ENCODE peak calls at places on chromosomes 2 and 18, in four cellular contexts. One of them, this sample, is unnamed.

GRCh38 chr18:48813833-48814489 is 136.8 kb downstream of the SMAD7 start:
- DNase-seq in ecto neural progenitor cell: peak; percentile 17
- DNase-seq in EH: no peak
- DNase-seq in brain pericyte: no peak
- DNase-seq in this sample: no peak

GRCh38 chr2:220678943-220679342 is 893.2 kb downstream of the EPHA4 start:
- DNase-seq in ecto neural progenitor cell: no peak
- DNase-seq in brain pericyte: no peak
- DNase-seq in EH: no peak
- DNase-seq in this sample: no peak

GRCh38 chr2:139514946-139515345 is 734.8 kb upstream of the NXPH2 start:
- DNase-seq in ecto neural progenitor cell: no peak
- DNase-seq in EH: no peak
- DNase-seq in brain pericyte: no peak
- DNase-seq in this sample: no peak

GRCh38 chr18:21896732-21897336 is 156.2 kb downstream of the MIB1 start:
- DNase-seq in ecto neural progenitor cell: no peak
- DNase-seq in brain pericyte: no peak
- DNase-seq in EH: peak; percentile 15
- DNase-seq in this sample: no peak

GRCh38 chr18:58045265-58046086 is 1.4 kb downstream of the NEDD4L start:
- DNase-seq in EH: peak; percentile 29
- DNase-seq in brain pericyte: no peak
- DNase-seq in ecto neural progenitor cell: peak; percentile 70
- DNase-seq in this sample: peak; percentile 64

GRCh38 chr2:122481244-122481622 is 725.8 kb downstream of the TSN start:
- DNase-seq in ecto neural progenitor cell: no peak
- DNase-seq in EH: no peak
- DNase-seq in brain pericyte: no peak
- DNase-seq in this sample: no peak

GRCh38 chr2:232300894-232301387 is 77.6 kb upstream of the ALPP start:
- DNase-seq in ecto neural progenitor cell: no peak
- DNase-seq in EH: peak; percentile 31
- DNase-seq in brain pericyte: no peak
- DNase-seq in this sample: peak; percentile 88

GRCh38 chr2:200330351-200331120 is 24.0 kb downstream of the SPATS2L start:
- DNase-seq in ecto neural progenitor cell: no peak
- DNase-seq in EH: no peak
- DNase-seq in brain pericyte: no peak
- DNase-seq in this sample: no peak

GRCh38 chr2:43184339-43184895 is 42.0 kb downstream of the ZFP36L2 start:
- DNase-seq in ecto neural progenitor cell: no peak
- DNase-seq in EH: peak; percentile 55
- DNase-seq in brain pericyte: no peak
- DNase-seq in this sample: peak; percentile 56

GRCh38 chr2:98090951-98091350 is 4.0 kb downstream of the VWA3B start:
- DNase-seq in EH: no peak
- DNase-seq in ecto neural progenitor cell: no peak
- DNase-seq in brain pericyte: no peak
- DNase-seq in this sample: no peak

GRCh38 chr2:23788100-23788499 is 138.8 kb downstream of the ATAD2B start:
- DNase-seq in EH: no peak
- DNase-seq in ecto neural progenitor cell: no peak
- DNase-seq in brain pericyte: no peak
- DNase-seq in this sample: no peak

GRCh38 chr2:36358317-36358659 is 2.7 kb downstream of the CRIM1 start:
- DNase-seq in ecto neural progenitor cell: no peak
- DNase-seq in EH: peak; percentile 84
- DNase-seq in brain pericyte: no peak
- DNase-seq in this sample: no peak

GRCh38 chr2:81853331-81853730 is 1548.8 kb upstream of the LRRTM1 start:
- DNase-seq in ecto neural progenitor cell: no peak
- DNase-seq in EH: no peak
- DNase-seq in brain pericyte: no peak
- DNase-seq in this sample: no peak

GRCh38 chr18:23684515-23685197 is 4.6 kb upstream of the LAMA3 start:
- DNase-seq in brain pericyte: no peak
- DNase-seq in ecto neural progenitor cell: no peak
- DNase-seq in EH: peak; percentile 82
- DNase-seq in this sample: peak; percentile 61

GRCh38 chr2:226868331-226868730 is 32.5 kb downstream of the RHBDD1 start:
- DNase-seq in brain pericyte: no peak
- DNase-seq in EH: no peak
- DNase-seq in ecto neural progenitor cell: no peak
- DNase-seq in this sample: no peak

GRCh38 chr2:38035968-38036367 is 40.0 kb downstream of the CYP1B1 start:
- DNase-seq in brain pericyte: no peak
- DNase-seq in ecto neural progenitor cell: no peak
- DNase-seq in EH: no peak
- DNase-seq in this sample: no peak

GRCh38 chr2:9057939-9058761 is 54.7 kb upstream of the MBOAT2 start:
- DNase-seq in EH: peak; percentile 66
- DNase-seq in brain pericyte: peak; percentile 61
- DNase-seq in ecto neural progenitor cell: no peak
- DNase-seq in this sample: no peak

GRCh38 chr2:109604597-109604996 is 9.2 kb downstream of the SEPTIN10 start:
- DNase-seq in brain pericyte: no peak
- DNase-seq in EH: peak; percentile 61
- DNase-seq in ecto neural progenitor cell: no peak
- DNase-seq in this sample: no peak

GRCh38 chr2:65916785-65917295 is 484.4 kb upstream of the SPRED2 start:
- DNase-seq in brain pericyte: no peak
- DNase-seq in ecto neural progenitor cell: no peak
- DNase-seq in EH: no peak
- DNase-seq in this sample: no peak

GRCh38 chr18:26549103-26549485 is 741 bp upstream of the KCTD1 start:
- DNase-seq in EH: peak; percentile 56
- DNase-seq in brain pericyte: no peak
- DNase-seq in ecto neural progenitor cell: peak; percentile 78
- DNase-seq in this sample: peak; percentile 40

GRCh38 chr18:48108136-48108535 is 177.7 kb upstream of the SMAD2 start:
- DNase-seq in brain pericyte: no peak
- DNase-seq in ecto neural progenitor cell: no peak
- DNase-seq in EH: no peak
- DNase-seq in this sample: no peak

GRCh38 chr2:217218269-217219140 is 358.6 kb upstream of the TNP1 start:
- DNase-seq in EH: peak; percentile 68
- DNase-seq in brain pericyte: peak; percentile 20
- DNase-seq in ecto neural progenitor cell: no peak
- DNase-seq in this sample: no peak

GRCh38 chr2:99911711-99912110 is 230.7 kb downstream of the AFF3 start:
- DNase-seq in EH: peak; percentile 23
- DNase-seq in ecto neural progenitor cell: no peak
- DNase-seq in brain pericyte: no peak
- DNase-seq in this sample: no peak